ENCODE peak calls at places on chromosomes 12 and 14, in nine cellular contexts. V is CD4-positive, alpha-beta memory T cell; Y is mesendoderm; A is cardiac muscle cell; I is testis; R is K562; O is breast epithelium; K is aorta; Q is mammary epithelial cell. F is an unnamed sample.

GRCh38 chr12:122452701-122453285 is 30.3 kb upstream of the CLIP1 start:
- DNase-seq in V (no peak), Y (no peak), A (no peak), I (no peak), R (no peak), O (no peak), K (no peak), Q (no peak), F (no peak)

GRCh38 chr12:88993655-88994054 is 358.6 kb downstream of the DUSP6 start:
- DNase-seq in V (no peak), Y (peak; percentile 69), A (peak; percentile 80), I (no peak), R (peak; percentile 12), O (no peak), K (no peak), Q (peak; percentile 43), F (no peak)

GRCh38 chr14:68564236-68564825 is 228.5 kb downstream of the ZFP36L1 start:
- DNase-seq in V (no peak), Y (peak; percentile 50), A (no peak), I (no peak), R (no peak), O (no peak), K (no peak), Q (no peak), F (no peak)

GRCh38 chr12:131684015-131684725 is 26.7 kb upstream of the SFSWAP start:
- DNase-seq in V (no peak), Y (no peak), A (no peak), I (no peak), R (no peak), O (no peak), K (peak; percentile 24), Q (no peak), F (no peak)

GRCh38 chr12:91913124-91913523 is 232.5 kb downstream of the BTG1 start:
- DNase-seq in V (no peak), Y (no peak), A (no peak), I (no peak), R (no peak), O (no peak), K (no peak), Q (no peak), F (no peak)

GRCh38 chr14:68416156-68416555 is 376.7 kb downstream of the ZFP36L1 start:
- DNase-seq in V (no peak), Y (no peak), A (no peak), I (no peak), R (no peak), O (no peak), K (no peak), Q (no peak), F (no peak)

GRCh38 chr14:51398898-51399297 is 158.9 kb downstream of the TMX1 start:
- DNase-seq in V (no peak), Y (peak; percentile 47), A (peak; percentile 60), I (no peak), R (no peak), O (no peak), K (peak; percentile 51), Q (peak; percentile 99), F (no peak)

GRCh38 chr12:110822821-110823415 is 23.9 kb upstream of the CCDC63 start:
- DNase-seq in V (no peak), Y (no peak), A (no peak), I (no peak), R (no peak), O (no peak), K (no peak), Q (no peak), F (no peak)

GRCh38 chr12:11513288-11513687 is 117.9 kb upstream of the PRB2 start:
- DNase-seq in V (no peak), Y (peak; percentile 46), A (no peak), I (no peak), R (peak; percentile 17), O (no peak), K (no peak), Q (no peak), F (no peak)

GRCh38 chr14:95681153-95681552 is 5.1 kb upstream of the TCL1B start:
- DNase-seq in V (no peak), Y (no peak), A (no peak), I (peak; percentile 32), R (no peak), O (no peak), K (no peak), Q (no peak), F (no peak)

GRCh38 chr12:27780612-27781408 is 774 bp upstream of the MANSC4 start:
- DNase-seq in V (no peak), Y (peak; percentile 66), A (peak; percentile 79), I (peak; percentile 87), R (peak; percentile 40), O (peak; percentile 31), K (peak; percentile 54), Q (peak; percentile 49), F (no peak)

GRCh38 chr12:102622618-102623017 is 142.3 kb upstream of the IGF1 start:
- DNase-seq in V (no peak), Y (no peak), A (no peak), I (no peak), R (peak; percentile 26), O (no peak), K (no peak), Q (no peak), F (no peak)

GRCh38 chr12:52199294-52199920 is 7.6 kb upstream of the KRT80 start:
- DNase-seq in V (no peak), Y (no peak), A (no peak), I (no peak), R (no peak), O (no peak), K (peak; percentile 29), Q (no peak), F (no peak)

GRCh38 chr14:66380143-66380542 is 106.0 kb upstream of the CCDC196 start:
- DNase-seq in V (no peak), Y (no peak), A (peak; percentile 31), I (peak; percentile 44), R (no peak), O (no peak), K (peak; percentile 54), Q (no peak), F (no peak)

GRCh38 chr12:114664661-114665320 is 19.2 kb downstream of the TBX3 start:
- DNase-seq in V (no peak), Y (peak; percentile 45), A (no peak), I (no peak), R (no peak), O (no peak), K (no peak), Q (no peak), F (no peak)

GRCh38 chr14:24136684-24137528 is 912 bp downstream of the PSME1 start:
- DNase-seq in V (no peak), Y (no peak), A (no peak), I (no peak), R (no peak), O (no peak), K (peak; percentile 34), Q (no peak), F (no peak)

GRCh38 chr12:120583478-120584030 is 2.4 kb upstream of the POP5 start:
- DNase-seq in V (peak; percentile 83), Y (peak; percentile 77), A (peak; percentile 72), I (peak; percentile 80), R (peak; percentile 87), O (peak; percentile 26), K (peak; percentile 80), Q (peak; percentile 40), F (peak; percentile 77)

GRCh38 chr12:67519824-67520433 is 128.6 kb upstream of the DYRK2 start:
- DNase-seq in V (no peak), Y (peak; percentile 68), A (no peak), I (no peak), R (no peak), O (peak; percentile 36), K (no peak), Q (no peak), F (no peak)

GRCh38 chr14:32627545-32628298 is 298.6 kb downstream of the AKAP6 start:
- DNase-seq in V (no peak), Y (peak; percentile 3), A (no peak), I (no peak), R (no peak), O (no peak), K (no peak), Q (no peak), F (no peak)

GRCh38 chr12:67649165-67650126 is 901 bp downstream of the DYRK2 start:
- DNase-seq in V (peak; percentile 43), Y (peak; percentile 29), A (no peak), I (peak; percentile 35), R (peak; percentile 27), O (no peak), K (peak; percentile 66), Q (no peak), F (no peak)

GRCh38 chr12:61282790-61283575 is 977.2 kb upstream of the USP15 start:
- DNase-seq in V (no peak), Y (no peak), A (no peak), I (no peak), R (no peak), O (no peak), K (no peak), Q (peak; percentile 91), F (no peak)

GRCh38 chr14:105917933-105918436 is 391.6 kb downstream of the TMEM121 start:
- DNase-seq in V (no peak), Y (no peak), A (no peak), I (no peak), R (no peak), O (no peak), K (peak; percentile 12), Q (no peak), F (no peak)

DNA sequence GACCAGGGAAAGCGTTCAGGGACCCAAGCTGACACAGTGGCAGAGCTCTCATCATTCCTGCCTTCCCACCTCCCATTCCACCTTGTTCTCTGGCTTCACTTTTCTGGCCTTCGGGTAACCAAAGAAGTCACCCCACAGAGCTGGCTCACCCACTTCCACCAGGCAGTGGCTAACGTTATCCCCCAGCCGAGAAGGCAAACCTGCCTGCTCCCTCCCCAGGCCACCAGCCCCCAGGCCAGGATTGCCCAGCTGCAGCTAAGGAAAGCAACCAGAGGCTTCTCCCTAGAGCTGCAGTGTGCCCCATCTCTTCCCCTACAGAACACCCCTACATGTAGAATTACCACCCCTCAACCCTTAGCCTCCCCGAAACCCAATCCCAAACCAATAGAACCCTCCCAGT is 22.2 kb downstream of the CCDC88C start:
- DNase-seq in V (no peak), Y (no peak), A (no peak), I (no peak), R (no peak), O (no peak), K (no peak), Q (no peak), F (no peak)
- H3K4me3 ChIP-seq in V (no peak overlapping the region), Y (no peak overlapping the region), A (no peak overlapping the region), I (no peak overlapping the region), R (no peak overlapping the region), O (no peak overlapping the region), K (no peak overlapping the region), Q (no peak overlapping the region), F (no peak overlapping the region)

GRCh38 chr12:62512901-62513300 is 46.3 kb downstream of the MON2 start:
- DNase-seq in V (no peak), Y (peak; percentile 37), A (no peak), I (no peak), R (no peak), O (no peak), K (no peak), Q (no peak), F (no peak)
- H3K36me3 ChIP-seq in V (peaks cover 6% of the 10 kb centered on the region), Y (no peaks in the 10 kb centered on the region), A (peaks cover 10% of the 10 kb centered on the region), I (no peaks in the 10 kb centered on the region), R (peaks cover 25% of the 10 kb centered on the region), O (no peaks in the 10 kb centered on the region), K (peaks cover 2% of the 10 kb centered on the region), Q (peaks cover 9% of the 10 kb centered on the region), F (peaks cover 13% of the 10 kb centered on the region)

GRCh38 chr12:13062669-13063068 is 18.5 kb downstream of the FAM234B start:
- DNase-seq in V (no peak), Y (no peak), A (no peak), I (no peak), R (no peak), O (no peak), K (no peak), Q (no peak), F (no peak)
- H3K4me3 ChIP-seq in V (no peak overlapping the region), Y (no peak overlapping the region), A (no peak overlapping the region), I (no peak overlapping the region), R (no peak overlapping the region), O (no peak overlapping the region), K (no peak overlapping the region), Q (no peak overlapping the region), F (no peak overlapping the region)

GRCh38 chr12:117161460-117162166 is 28.7 kb downstream of the FBXO21 start:
- DNase-seq in V (no peak), Y (no peak), A (no peak), I (peak; percentile 90), R (no peak), O (no peak), K (no peak), Q (no peak), F (no peak)
- H3K36me3 ChIP-seq in V (peaks cover 82% of the 10 kb centered on the region), Y (peaks cover 14% of the 10 kb centered on the region), A (peaks cover 65% of the 10 kb centered on the region), I (no peaks in the 10 kb centered on the region), R (peaks cover 65% of the 10 kb centered on the region), O (no peaks in the 10 kb centered on the region), K (peaks cover 11% of the 10 kb centered on the region), Q (peaks cover 14% of the 10 kb centered on the region), F (peaks cover 93% of the 10 kb centered on the region)